ENCODE peak calls at places on chromosome 13, in six cellular contexts. K is activated B cell treated with CpG ODN at 0.5 μM for 24 hours; S is colonic mucosa; X is stimulated activated CD4-positive, alpha-beta T cell treated with anti-CD3 and anti-CD28 coated beads, Interleukin-1b, Interleukin-23, amount 100 ng/mL, for 4 hours; R is fibroblast of the conjunctiva; I is naive thymus-derived CD8-positive, alpha-beta T cell. M is an unnamed sample.

GRCh38 chr13:77928909-77929308 is 10.3 kb upstream of the EDNRB start:
- DNase-seq in X (no peak), S (no peak), I (no peak), K (no peak), R (no peak), M (no peak)

GRCh38 chr13:39692650-39693438 is 37.4 kb downstream of the COG6 start:
- DNase-seq in K (no peak), I (no peak), R (no peak), X (no peak), S (no peak), M (no peak)

GRCh38 chr13:21683034-21683733 is 12.3 kb downstream of the FGF9 start:
- DNase-seq in I (no peak), S (no peak), R (no peak), K (no peak), X (no peak), M (no peak)

GRCh38 chr13:43072394-43072793 is 49.0 kb downstream of the DNAJC15 start:
- DNase-seq in K (no peak), X (no peak), I (no peak), S (no peak), R (peak; percentile 13), M (no peak)

GRCh38 chr13:42876270-42876714 is 94.9 kb downstream of the FAM216B start:
- DNase-seq in R (no peak), X (no peak), S (no peak), K (no peak), I (no peak), M (no peak)

GRCh38 chr13:46905249-46905648 is 8.4 kb upstream of the HTR2A start:
- DNase-seq in S (no peak), X (no peak), K (no peak), I (no peak), R (no peak), M (no peak)

GRCh38 chr13:107721436-107721835 is 493.9 kb downstream of the LIG4 start:
- DNase-seq in I (no peak), S (no peak), X (no peak), R (no peak), K (no peak), M (no peak)

GRCh38 chr13:44583126-44583525 is 7.0 kb upstream of the TSC22D1 start:
- DNase-seq in R (no peak), K (no peak), X (no peak), S (no peak), I (no peak), M (no peak)

GRCh38 chr13:39244561-39245230 is 206.4 kb downstream of the NHLRC3 start:
- DNase-seq in X (no peak), K (no peak), S (no peak), I (no peak), R (no peak), M (no peak)

GRCh38 chr13:75760182-75760981 is 124.3 kb downstream of the LMO7 start:
- DNase-seq in X (no peak), S (peak; percentile 81), I (peak; percentile 51), R (no peak), K (no peak), M (no peak)

GRCh38 chr13:107242138-107242537 is 674.2 kb upstream of the ARGLU1 start:
- DNase-seq in S (no peak), R (no peak), I (no peak), X (no peak), K (no peak), M (no peak)

GRCh38 chr13:114131581-114132418 is 623 bp downstream of the RASA3 start:
- DNase-seq in R (no peak), I (peak; percentile 62), S (no peak), K (peak; percentile 43), X (peak; percentile 35), M (peak; percentile 42)

GRCh38 chr13:110713981-110714797 is 689 bp downstream of the ING1 start:
- DNase-seq in S (peak; percentile 63), X (peak; percentile 54), K (peak; percentile 62), R (no peak), I (peak; percentile 83), M (peak; percentile 35)

GRCh38 chr13:40568672-40569350 is 97.6 kb downstream of the FOXO1 start:
- DNase-seq in S (no peak), R (no peak), X (no peak), I (no peak), K (no peak), M (no peak)

GRCh38 chr13:75569576-75569975 is 20.0 kb downstream of the UCHL3 start:
- DNase-seq in R (no peak), S (no peak), I (no peak), K (no peak), X (no peak), M (no peak)

GRCh38 chr13:113423225-113424170 is 29.8 kb downstream of the ADPRHL1 start:
- DNase-seq in I (no peak), X (no peak), K (no peak), S (no peak), R (no peak), M (no peak)

GRCh38 chr13:46509981-46510380 is 43.0 kb upstream of the LRCH1 start:
- DNase-seq in K (no peak), R (no peak), S (no peak), X (no peak), I (no peak), M (no peak)

GRCh38 chr13:50599927-50600326 is 243.6 kb downstream of the DLEU7 start:
- DNase-seq in R (no peak), K (no peak), S (no peak), X (no peak), I (no peak), M (no peak)

GRCh38 chr13:84821261-84821660 is 939.0 kb upstream of the SLITRK1 start:
- DNase-seq in S (no peak), X (no peak), K (no peak), R (no peak), I (no peak), M (no peak)

GRCh38 chr13:99312493-99312883 is 5.3 kb upstream of the GPR183 start:
- DNase-seq in X (no peak), I (no peak), K (no peak), S (no peak), R (peak; percentile 85), M (no peak)

GRCh38 chr13:33784738-33785137 is 33.2 kb upstream of the RFC3 start:
- DNase-seq in X (no peak), I (no peak), R (no peak), S (no peak), K (no peak), M (no peak)

GRCh38 chr13:51713807-51714206 is 90.2 kb downstream of the DHRS12 start:
- DNase-seq in X (no peak), K (no peak), I (no peak), S (no peak), R (no peak), M (no peak)

GRCh38 chr13:45875951-45876350 is 24.4 kb upstream of the SIAH3 start:
- DNase-seq in K (no peak), I (no peak), X (no peak), S (no peak), R (no peak), M (no peak)

GRCh38 chr13:106941779-106942178 is 373.8 kb upstream of the ARGLU1 start:
- DNase-seq in X (no peak), R (no peak), I (no peak), K (no peak), S (no peak), M (no peak)

GRCh38 chr13:46582190-46582589 is 29.2 kb downstream of the LRCH1 start:
- DNase-seq in R (no peak), K (no peak), I (no peak), S (no peak), X (no peak), M (no peak)

GRCh38 chr13:94713556-94714182 is 1.3 kb upstream of the SOX21 start:
- DNase-seq in R (no peak), X (no peak), K (no peak), S (no peak), I (no peak), M (no peak)

GRCh38 chr13:49652691-49653305 is 24.5 kb downstream of the ARL11 start:
- DNase-seq in K (no peak), S (peak; percentile 44), X (no peak), R (no peak), I (no peak), M (no peak)

M was measured in progenitor cell of endocrine pancreas.